ENCODE peak calls at places on chromosomes 7 and 10, in six cellular contexts. M is cardiac muscle cell, Y is endothelial cell of umbilical vein, Q is gastrocnemius medialis, K is adrenal gland, W is tibial artery. C is an unnamed sample.

GRCh38 chr10:103696411-103697145 is 158.8 kb downstream of the SH3PXD2A start:
- DNase-seq in M (no peak), W (peak; percentile 87), Y (peak; percentile 83), Q (no peak), K (peak; percentile 77), C (peak; percentile 93)

GRCh38 chr7:113875224-113875623 is 43.6 kb downstream of the PPP1R3A start:
- DNase-seq in Y (no peak), K (no peak), M (no peak), W (no peak), Q (no peak), C (no peak)

GRCh38 chr7:33192695-33193291 is 63.4 kb downstream of the BBS9 start:
- DNase-seq in Y (no peak), Q (no peak), K (no peak), M (no peak), W (no peak), C (no peak)

GRCh38 chr10:98202378-98202777 is 65.6 kb downstream of the LOXL4 start:
- DNase-seq in W (no peak), M (no peak), Q (no peak), Y (no peak), K (no peak), C (no peak)

GRCh38 chr10:73537288-73537687 is 41.5 kb upstream of the PPP3CB start:
- DNase-seq in K (no peak), W (no peak), M (no peak), Y (no peak), Q (no peak), C (no peak)

GRCh38 chr10:124825702-124826101 is 24.1 kb downstream of the ABRAXAS2 start:
- DNase-seq in W (no peak), Y (no peak), Q (no peak), M (no peak), K (no peak), C (no peak)

GRCh38 chr10:113093188-113094113 is 143.4 kb downstream of the TCF7L2 start:
- DNase-seq in Y (peak; percentile 77), Q (no peak), W (peak; percentile 31), K (peak; percentile 43), M (no peak), C (no peak)

GRCh38 chr7:92836489-92837213 is at the start of gene CDK6:
- DNase-seq in K (peak; percentile 65), Y (peak; percentile 66), M (peak; percentile 88), Q (no peak), W (peak; percentile 78), C (peak; percentile 80)

GRCh38 chr10:22978287-22978686 is 50.4 kb downstream of the ARMC3 start:
- DNase-seq in M (no peak), W (no peak), Y (no peak), Q (no peak), K (no peak), C (no peak)

GRCh38 chr7:108026647-108027046 is 23.7 kb upstream of the LAMB1 start:
- DNase-seq in Y (no peak), W (no peak), Q (no peak), M (no peak), K (no peak), C (no peak)

GRCh38 chr7:36154255-36155212 is 1.5 kb downstream of the EEPD1 start:
- DNase-seq in Q (peak; percentile 33), W (no peak), K (no peak), Y (no peak), M (no peak), C (no peak)

GRCh38 chr10:132535065-132535651 is 2.4 kb upstream of the INPP5A start:
- DNase-seq in K (no peak), Y (no peak), W (peak; percentile 62), Q (no peak), M (no peak), C (no peak)

GRCh38 chr7:29921404-29922010 is 68.1 kb downstream of the SCRN1 start:
- DNase-seq in Q (no peak), K (peak; percentile 73), M (peak; percentile 68), Y (peak; percentile 76), W (no peak), C (no peak)

GRCh38 chr10:69439350-69439739 is 11.9 kb upstream of the TSPAN15 start:
- DNase-seq in W (no peak), Q (peak; percentile 94), M (no peak), Y (no peak), K (no peak), C (no peak)

GRCh38 chr10:25082276-25083204 is 66.1 kb downstream of the THNSL1 start:
- DNase-seq in Y (no peak), M (peak; percentile 84), W (no peak), Q (no peak), K (no peak), C (no peak)

GRCh38 chr10:25084447-25084846 is 68.0 kb downstream of the THNSL1 start:
- DNase-seq in Q (no peak), W (no peak), K (no peak), Y (no peak), M (no peak), C (no peak)

GRCh38 chr10:25083546-25084111 is 67.2 kb downstream of the THNSL1 start:
- DNase-seq in K (peak; percentile 83), Y (no peak), W (no peak), M (no peak), Q (no peak), C (no peak)

GRCh38 chr10:25078659-25079429 is 62.4 kb downstream of the THNSL1 start:
- DNase-seq in M (no peak), K (no peak), W (no peak), Y (no peak), Q (no peak), C (no peak)

GRCh38 chr10:25080880-25081581 is 64.6 kb downstream of the THNSL1 start:
- DNase-seq in W (peak; percentile 90), K (peak; percentile 97), Y (peak; percentile 93), M (peak; percentile 91), Q (peak; percentile 71), C (peak; percentile 36)
- H3K4me1 ChIP-seq in W (peaks cover 17% of the 10 kb centered on the region), K (no peaks in the 10 kb centered on the region), Y (no peaks in the 10 kb centered on the region), M (peaks cover 38% of the 10 kb centered on the region), Q (no peaks in the 10 kb centered on the region), C (no peaks in the 10 kb centered on the region)

GRCh38 chr10:47290338-47290737 is 9.7 kb upstream of the GDF10 start:
- DNase-seq in W (no peak), K (no peak), Y (no peak), M (no peak), Q (no peak), C (no peak)

GRCh38 chr10:47287805-47288204 is 12.2 kb upstream of the GDF10 start:
- DNase-seq in W (no peak), M (no peak), K (peak; percentile 31), Y (no peak), Q (no peak), C (no peak)

GRCh38 chr10:47288236-47288635 is 11.8 kb upstream of the GDF10 start:
- DNase-seq in Q (no peak), W (no peak), K (peak; percentile 6), M (no peak), Y (no peak), C (no peak)

GRCh38 chr10:47289921-47290320 is 10.1 kb upstream of the GDF10 start:
- DNase-seq in M (no peak), K (peak; percentile 13), Q (no peak), Y (no peak), W (no peak), C (no peak)

DNA sequence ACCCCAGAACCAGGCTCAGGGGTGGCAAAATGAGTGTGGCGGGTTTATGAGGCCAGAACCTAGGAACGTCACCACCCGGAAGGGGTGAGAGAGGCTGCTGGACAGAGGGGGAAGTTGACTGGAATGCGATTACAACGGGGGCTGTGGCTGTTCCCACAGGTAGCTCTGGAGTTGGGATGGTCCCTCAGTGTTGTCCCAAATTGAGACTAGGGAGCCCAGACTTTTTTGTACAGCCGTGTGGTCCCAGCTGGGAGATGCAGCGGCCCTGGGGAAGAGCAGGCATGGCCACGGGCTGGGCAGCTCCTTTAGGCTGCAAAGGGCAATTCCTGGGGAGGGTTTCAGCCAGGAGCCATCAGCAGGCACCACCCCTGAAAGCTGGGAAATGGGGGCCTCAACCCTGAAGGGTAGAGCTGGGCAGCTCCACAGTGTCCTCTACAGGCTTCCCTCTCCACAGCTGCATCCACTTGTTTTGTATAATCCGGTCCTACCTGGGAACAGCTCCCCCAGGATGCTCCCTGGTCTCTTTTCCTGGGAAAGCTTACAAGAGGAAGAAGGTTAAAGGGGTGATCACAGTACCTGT is 11.0 kb upstream of the GDF10 start:
- DNase-seq in M (no peak), Q (no peak), W (peak; percentile 46), Y (no peak), K (peak; percentile 14), C (peak; percentile 34)
- TF ChIP-seq CTCF in M (no peak), Q (no peak), W (no peak), Y (no peak), K (no peak), C (no peak)

GRCh38 chr7:112081778-112082177 is 124.4 kb downstream of the DOCK4 start:
- DNase-seq in Q (no peak), M (no peak), K (peak; percentile 70), W (peak; percentile 73), Y (no peak), C (no peak)

GRCh38 chr7:112086496-112087254 is 119.5 kb downstream of the DOCK4 start:
- DNase-seq in Q (no peak), K (no peak), Y (no peak), W (no peak), M (no peak), C (no peak)

GRCh38 chr7:112084506-112084905 is 121.7 kb downstream of the DOCK4 start:
- DNase-seq in K (no peak), Q (no peak), Y (peak; percentile 74), M (no peak), W (no peak), C (no peak)

GRCh38 chr7:112080974-112081373 is 125.2 kb downstream of the DOCK4 start:
- DNase-seq in Q (no peak), M (no peak), Y (peak; percentile 48), W (peak; percentile 66), K (peak; percentile 62), C (no peak)

DNA sequence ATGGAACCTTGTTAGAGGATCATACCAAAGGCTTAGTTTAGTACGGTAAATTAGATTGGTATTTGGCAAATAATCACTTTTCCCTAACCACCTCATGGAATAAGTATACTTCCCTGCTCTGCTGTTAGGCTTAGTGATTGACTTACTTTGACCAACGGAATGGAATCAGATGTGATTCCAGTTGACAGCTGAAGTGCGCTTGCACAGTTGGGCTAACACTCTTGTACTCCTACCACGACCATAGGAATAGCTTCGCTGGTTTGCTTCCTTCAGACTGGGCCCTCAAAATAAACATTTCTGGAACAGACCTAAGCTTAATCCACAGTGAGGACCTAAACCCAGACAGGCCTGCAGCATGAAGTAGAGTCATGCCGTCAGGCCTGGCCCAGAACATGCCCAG is 122.4 kb downstream of the DOCK4 start:
- DNase-seq in K (no peak), Q (no peak), Y (no peak), M (no peak), W (no peak), C (no peak)
- H3K4me1 ChIP-seq in K (no peaks in the 10 kb centered on the region), Q (no peaks in the 10 kb centered on the region), Y (peaks cover 54% of the 10 kb centered on the region), M (no peaks in the 10 kb centered on the region), W (no peaks in the 10 kb centered on the region), C (peaks cover 17% of the 10 kb centered on the region)

DNA sequence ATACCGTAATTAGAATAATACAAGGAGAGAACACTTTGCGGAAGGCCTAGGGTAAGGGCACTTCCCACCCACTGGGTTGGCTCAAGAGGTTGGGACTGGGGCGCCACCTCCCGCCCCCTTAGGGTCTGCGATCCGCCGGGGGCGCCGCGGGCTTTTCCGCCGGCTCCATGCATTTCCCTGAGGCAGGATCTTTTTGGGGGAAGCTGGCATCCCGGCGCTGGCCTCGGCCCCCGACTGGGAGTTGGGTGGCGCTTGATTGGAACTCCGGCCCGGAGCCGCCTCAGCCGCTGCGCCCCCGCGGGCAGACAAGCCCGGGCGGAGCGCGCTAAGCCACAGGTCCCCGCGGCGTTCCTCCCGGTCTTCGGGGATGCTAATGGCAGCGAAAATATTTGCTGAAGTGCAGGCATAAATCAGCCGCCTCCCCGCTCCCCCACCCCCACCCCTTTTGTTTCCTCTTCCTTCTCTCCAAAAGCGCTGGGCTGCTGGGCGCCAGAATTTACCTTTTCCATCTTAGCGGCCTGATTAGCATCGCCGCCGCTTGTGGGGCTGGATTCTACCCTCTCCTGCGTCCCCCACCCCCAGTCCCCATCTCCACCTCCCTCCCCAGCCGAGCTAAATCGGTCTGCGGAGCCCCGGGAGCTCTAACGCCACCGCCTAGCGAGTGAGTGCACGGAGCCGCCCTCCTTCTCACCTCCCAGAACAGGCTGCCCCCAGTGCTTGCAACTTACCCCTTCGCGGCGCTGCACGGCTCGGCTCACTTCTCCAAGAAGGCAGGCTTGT is 5.1 kb downstream of the UNC5B start:
- DNase-seq in W (peak; percentile 69), M (peak; percentile 76), K (peak; percentile 56), Y (no peak), Q (no peak), C (no peak)
- TF ChIP-seq CTCF in W (no peak), M (no peak), K (no peak), Y (no peak), Q (no peak), C (peak; percentile 14)

C was measured in ascending aorta.